ENCODE peak calls at places on chromosome 7, in five cellular contexts. B, C, R, P and G are unnamed samples.

GRCh38 chr7:130822642-130823041 is 88.6 kb upstream of the KLF14 start:
- DNase-seq in B (no peak), C (no peak), R (no peak), P (no peak), G (no peak)

GRCh38 chr7:126211875-126212274 is 1040.9 kb downstream of the GRM8 start:
- DNase-seq in B (no peak), C (no peak), R (no peak), P (no peak), G (no peak)

GRCh38 chr7:49791089-49791741 is 17.8 kb downstream of the VWC2 start:
- DNase-seq in B (no peak), C (no peak), R (no peak), P (no peak), G (no peak)

GRCh38 chr7:127793582-127793981 is 141.6 kb downstream of the SND1 start:
- DNase-seq in B (no peak), C (no peak), R (no peak), P (no peak), G (no peak)

GRCh38 chr7:50659329-50659965 is 94.2 kb upstream of the DDC start:
- DNase-seq in B (no peak), C (no peak), R (no peak), P (no peak), G (peak)

GRCh38 chr7:29193316-29194205 is 1.0 kb upstream of the CHN2 start:
- DNase-seq in B (no peak), C (no peak), R (no peak), P (no peak), G (no peak)

GRCh38 chr7:66182920-66183319 is 22.2 kb upstream of the TPST1 start:
- DNase-seq in B (no peak), C (no peak), R (no peak), P (no peak), G (no peak)

GRCh38 chr7:923108-924041 is 31.1 kb downstream of the ADAP1 start:
- DNase-seq in B (peak), C (peak), R (peak), P (no peak), G (peak)

GRCh38 chr7:94584113-94584512 is 71.8 kb downstream of the SGCE start:
- DNase-seq in B (no peak), C (no peak), R (no peak), P (no peak), G (peak)

GRCh38 chr7:136036336-136036735 is 59.2 kb upstream of the MTPN start:
- DNase-seq in B (no peak), C (no peak), R (no peak), P (no peak), G (no peak)

GRCh38 chr7:122588621-122589020 is 110.3 kb downstream of the RNF133 start:
- DNase-seq in B (no peak), C (no peak), R (no peak), P (no peak), G (no peak)

GRCh38 chr7:2193575-2194305 is 39.0 kb downstream of the MAD1L1 start:
- DNase-seq in B (no peak), C (no peak), R (no peak), P (no peak), G (no peak)

DNA sequence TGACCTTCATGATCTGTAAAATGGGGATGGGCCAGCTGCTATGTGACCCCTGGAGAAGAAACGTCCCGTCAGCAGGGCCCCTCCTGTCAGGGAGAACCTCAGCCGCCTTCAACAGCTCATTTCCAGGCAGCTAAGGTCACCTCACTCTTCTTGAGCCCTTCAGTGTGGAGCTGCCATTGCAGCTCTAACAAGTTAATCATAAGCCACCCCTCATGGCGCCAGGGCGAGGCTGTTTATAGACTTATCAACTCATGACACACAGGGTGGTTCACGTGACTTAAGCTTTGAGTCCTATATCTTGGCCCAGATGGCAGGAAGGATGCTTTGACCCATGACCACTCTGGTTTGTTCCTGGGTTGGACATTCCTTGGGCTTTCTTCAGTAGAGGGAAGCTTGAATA is 315.1 kb downstream of the TNS3 start:
- DNase-seq in B (no peak), C (no peak), R (peak), P (no peak), G (no peak)
- TF ChIP-seq POLR2A in B (no peak), C (no peak), R (no peak), P (no peak), G (no peak)

GRCh38 chr7:33108591-33108930 is 643 bp downstream of the RP9 start:
- DNase-seq in B (peak), C (no peak), R (no peak), P (no peak), G (no peak)
- TF ChIP-seq CTCF in B (no peak), C (no peak), R (no peak), P (no peak), G (no peak)

GRCh38 chr7:151447312-151447711 is 7.4 kb upstream of the CRYGN start:
- DNase-seq in B (no peak), C (no peak), R (peak), P (no peak), G (peak)

GRCh38 chr7:151448261-151449252 is 8.6 kb upstream of the CRYGN start:
- DNase-seq in B (peak), C (peak), R (peak), P (peak), G (peak)

GRCh38 chr7:151449990-151450389 is 10.0 kb upstream of the CRYGN start:
- DNase-seq in B (no peak), C (no peak), R (peak), P (no peak), G (peak)

GRCh38 chr7:151446412-151446811 is 6.5 kb upstream of the CRYGN start:
- DNase-seq in B (no peak), C (no peak), R (peak), P (no peak), G (no peak)

GRCh38 chr7:151447901-151448260 is 7.9 kb upstream of the CRYGN start:
- DNase-seq in B (no peak), C (no peak), R (no peak), P (no peak), G (no peak)
- TF ChIP-seq POLR2A in B (no peak), C (no peak), R (no peak), P (no peak), G (no peak)

GRCh38 chr7:21524680-21525079 is 18.2 kb upstream of the DNAH11 start:
- DNase-seq in B (no peak), C (no peak), R (no peak), P (no peak), G (no peak)

GRCh38 chr7:21526448-21526847 is 16.4 kb upstream of the DNAH11 start:
- DNase-seq in B (no peak), C (no peak), R (no peak), P (no peak), G (no peak)

GRCh38 chr7:21526007-21526406 is 16.8 kb upstream of the DNAH11 start:
- DNase-seq in B (no peak), C (no peak), R (no peak), P (peak), G (no peak)
- TF ChIP-seq CTCF in B (no peak), C (no peak), R (no peak), P (peak), G (no peak)